ENCODE peak calls at places on chromosome 5, in ten cellular contexts. One of them, this sample, is unnamed.

GRCh38 chr5:12952409-12952808 is 992.1 kb downstream of the DNAH5 start:
- DNase-seq in ovary: no peak
- DNase-seq in left ventricle myocardium inferior: no peak
- DNase-seq in colonic mucosa: no peak
- DNase-seq in breast epithelium: no peak
- DNase-seq in Peyer's patch: no peak
- DNase-seq in BE2C: no peak
- DNase-seq in spleen: no peak
- DNase-seq in mammary epithelial cell: no peak
- DNase-seq in CD8-positive, alpha-beta T cell: no peak
- DNase-seq in this sample: no peak

GRCh38 chr5:160649304-160649703 is 202.7 kb downstream of the ATP10B start:
- DNase-seq in ovary: no peak
- DNase-seq in left ventricle myocardium inferior: no peak
- DNase-seq in colonic mucosa: no peak
- DNase-seq in breast epithelium: no peak
- DNase-seq in Peyer's patch: no peak
- DNase-seq in BE2C: no peak
- DNase-seq in spleen: no peak
- DNase-seq in mammary epithelial cell: peak; percentile 16
- DNase-seq in CD8-positive, alpha-beta T cell: no peak
- DNase-seq in this sample: peak; percentile 49

GRCh38 chr5:143313298-143313852 is 90.1 kb downstream of the NR3C1 start:
- DNase-seq in ovary: no peak
- DNase-seq in left ventricle myocardium inferior: no peak
- DNase-seq in colonic mucosa: no peak
- DNase-seq in breast epithelium: no peak
- DNase-seq in Peyer's patch: no peak
- DNase-seq in BE2C: no peak
- DNase-seq in spleen: no peak
- DNase-seq in mammary epithelial cell: no peak
- DNase-seq in CD8-positive, alpha-beta T cell: no peak
- DNase-seq in this sample: no peak

GRCh38 chr5:147782053-147783028 is at the start of gene JAKMIP2:
- DNase-seq in ovary: no peak
- DNase-seq in left ventricle myocardium inferior: peak; percentile 65
- DNase-seq in colonic mucosa: peak; percentile 45
- DNase-seq in breast epithelium: no peak
- DNase-seq in Peyer's patch: peak; percentile 62
- DNase-seq in BE2C: peak; percentile 100
- DNase-seq in spleen: peak; percentile 91
- DNase-seq in mammary epithelial cell: peak; percentile 35
- DNase-seq in CD8-positive, alpha-beta T cell: peak; percentile 85
- DNase-seq in this sample: peak; percentile 85

GRCh38 chr5:112763165-112763564 is 25.5 kb downstream of the APC start:
- DNase-seq in ovary: no peak
- DNase-seq in left ventricle myocardium inferior: no peak
- DNase-seq in colonic mucosa: no peak
- DNase-seq in breast epithelium: no peak
- DNase-seq in Peyer's patch: no peak
- DNase-seq in BE2C: no peak
- DNase-seq in spleen: no peak
- DNase-seq in mammary epithelial cell: no peak
- DNase-seq in CD8-positive, alpha-beta T cell: no peak
- DNase-seq in this sample: no peak

GRCh38 chr5:80141147-80141671 is 106.1 kb downstream of the THBS4 start:
- DNase-seq in ovary: peak; percentile 87
- DNase-seq in left ventricle myocardium inferior: peak; percentile 89
- DNase-seq in colonic mucosa: peak; percentile 43
- DNase-seq in breast epithelium: peak; percentile 59
- DNase-seq in Peyer's patch: peak; percentile 53
- DNase-seq in BE2C: peak; percentile 73
- DNase-seq in spleen: peak; percentile 87
- DNase-seq in mammary epithelial cell: no peak
- DNase-seq in CD8-positive, alpha-beta T cell: no peak
- DNase-seq in this sample: peak; percentile 93

GRCh38 chr5:63141582-63141981 is 563.0 kb downstream of the LRRC70 start:
- DNase-seq in ovary: no peak
- DNase-seq in left ventricle myocardium inferior: no peak
- DNase-seq in colonic mucosa: no peak
- DNase-seq in breast epithelium: no peak
- DNase-seq in Peyer's patch: no peak
- DNase-seq in BE2C: no peak
- DNase-seq in spleen: no peak
- DNase-seq in mammary epithelial cell: no peak
- DNase-seq in CD8-positive, alpha-beta T cell: no peak
- DNase-seq in this sample: no peak

GRCh38 chr5:111598996-111599395 is 86.7 kb upstream of the STARD4 start:
- DNase-seq in ovary: no peak
- DNase-seq in left ventricle myocardium inferior: no peak
- DNase-seq in colonic mucosa: no peak
- DNase-seq in breast epithelium: no peak
- DNase-seq in Peyer's patch: no peak
- DNase-seq in BE2C: no peak
- DNase-seq in spleen: no peak
- DNase-seq in mammary epithelial cell: no peak
- DNase-seq in CD8-positive, alpha-beta T cell: no peak
- DNase-seq in this sample: no peak

GRCh38 chr5:96703985-96704384 is 41.8 kb downstream of the CAST start:
- DNase-seq in ovary: no peak
- DNase-seq in left ventricle myocardium inferior: no peak
- DNase-seq in colonic mucosa: no peak
- DNase-seq in breast epithelium: no peak
- DNase-seq in Peyer's patch: no peak
- DNase-seq in BE2C: no peak
- DNase-seq in spleen: no peak
- DNase-seq in mammary epithelial cell: no peak
- DNase-seq in CD8-positive, alpha-beta T cell: no peak
- DNase-seq in this sample: no peak

GRCh38 chr5:2697446-2698200 is 53.9 kb downstream of the IRX2 start:
- DNase-seq in ovary: no peak
- DNase-seq in left ventricle myocardium inferior: no peak
- DNase-seq in colonic mucosa: no peak
- DNase-seq in breast epithelium: no peak
- DNase-seq in Peyer's patch: no peak
- DNase-seq in BE2C: no peak
- DNase-seq in spleen: no peak
- DNase-seq in mammary epithelial cell: no peak
- DNase-seq in CD8-positive, alpha-beta T cell: no peak
- DNase-seq in this sample: no peak
- H3K36me3 ChIP-seq in ovary: no peaks in the 10 kb centered on the region
- H3K36me3 ChIP-seq in left ventricle myocardium inferior: no peaks in the 10 kb centered on the region
- H3K36me3 ChIP-seq in colonic mucosa: no peaks in the 10 kb centered on the region
- H3K36me3 ChIP-seq in breast epithelium: no peaks in the 10 kb centered on the region
- H3K36me3 ChIP-seq in Peyer's patch: no peaks in the 10 kb centered on the region
- H3K36me3 ChIP-seq in BE2C: no peaks in the 10 kb centered on the region
- H3K36me3 ChIP-seq in spleen: no peaks in the 10 kb centered on the region
- H3K36me3 ChIP-seq in mammary epithelial cell: no peaks in the 10 kb centered on the region
- H3K36me3 ChIP-seq in CD8-positive, alpha-beta T cell: no peaks in the 10 kb centered on the region
- H3K36me3 ChIP-seq in this sample: no peaks in the 10 kb centered on the region

DNA sequence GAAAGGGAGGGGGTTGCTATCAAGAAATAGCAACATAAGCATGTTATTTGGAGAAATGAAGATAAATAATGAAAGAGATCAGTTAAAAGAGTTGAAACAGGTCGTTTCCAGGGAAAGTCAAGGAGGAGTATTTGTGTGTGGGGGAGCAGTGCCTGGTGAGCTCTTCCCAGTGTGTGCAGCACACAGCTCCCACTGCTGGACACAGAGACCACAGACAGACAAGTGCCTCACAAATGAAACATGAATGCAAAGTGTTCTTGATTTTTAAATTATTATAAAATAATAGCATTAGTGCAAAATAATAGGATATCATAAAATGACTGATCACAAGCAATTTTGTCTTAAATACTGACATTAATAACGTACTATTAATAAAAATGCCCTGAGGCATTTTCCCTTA is 40.8 kb downstream of the LIFR start:
- DNase-seq in ovary: no peak
- DNase-seq in left ventricle myocardium inferior: no peak
- DNase-seq in colonic mucosa: no peak
- DNase-seq in breast epithelium: no peak
- DNase-seq in Peyer's patch: no peak
- DNase-seq in BE2C: peak; percentile 45
- DNase-seq in spleen: no peak
- DNase-seq in mammary epithelial cell: no peak
- DNase-seq in CD8-positive, alpha-beta T cell: no peak
- DNase-seq in this sample: peak; percentile 67
- TF ChIP-seq CTCF in ovary: no peak
- TF ChIP-seq CTCF in left ventricle myocardium inferior: peak; percentile 57
- TF ChIP-seq CTCF in colonic mucosa: no peak
- TF ChIP-seq CTCF in breast epithelium: peak; percentile 18
- TF ChIP-seq CTCF in Peyer's patch: no peak
- TF ChIP-seq CTCF in BE2C: peak; percentile 77
- TF ChIP-seq CTCF in spleen: no peak
- TF ChIP-seq CTCF in mammary epithelial cell: peak; percentile 34
- TF ChIP-seq CTCF in CD8-positive, alpha-beta T cell: no peak
- TF ChIP-seq CTCF in this sample: peak; percentile 48

GRCh38 chr5:150399158-150400019 is 13.3 kb downstream of the CD74 start:
- DNase-seq in ovary: no peak
- DNase-seq in left ventricle myocardium inferior: no peak
- DNase-seq in colonic mucosa: no peak
- DNase-seq in breast epithelium: no peak
- DNase-seq in Peyer's patch: no peak
- DNase-seq in BE2C: no peak
- DNase-seq in spleen: no peak
- DNase-seq in mammary epithelial cell: no peak
- DNase-seq in CD8-positive, alpha-beta T cell: no peak
- DNase-seq in this sample: no peak
- H3K36me3 ChIP-seq in ovary: no peaks in the 10 kb centered on the region
- H3K36me3 ChIP-seq in left ventricle myocardium inferior: peaks cover 75% of the 10 kb centered on the region
- H3K36me3 ChIP-seq in colonic mucosa: peaks cover 8% of the 10 kb centered on the region
- H3K36me3 ChIP-seq in breast epithelium: peaks cover 17% of the 10 kb centered on the region
- H3K36me3 ChIP-seq in Peyer's patch: no peaks in the 10 kb centered on the region
- H3K36me3 ChIP-seq in BE2C: peaks cover 45% of the 10 kb centered on the region
- H3K36me3 ChIP-seq in spleen: peaks cover 100% of the 10 kb centered on the region
- H3K36me3 ChIP-seq in mammary epithelial cell: peaks cover 20% of the 10 kb centered on the region
- H3K36me3 ChIP-seq in CD8-positive, alpha-beta T cell: peaks cover 58% of the 10 kb centered on the region
- H3K36me3 ChIP-seq in this sample: no peaks in the 10 kb centered on the region

DNA sequence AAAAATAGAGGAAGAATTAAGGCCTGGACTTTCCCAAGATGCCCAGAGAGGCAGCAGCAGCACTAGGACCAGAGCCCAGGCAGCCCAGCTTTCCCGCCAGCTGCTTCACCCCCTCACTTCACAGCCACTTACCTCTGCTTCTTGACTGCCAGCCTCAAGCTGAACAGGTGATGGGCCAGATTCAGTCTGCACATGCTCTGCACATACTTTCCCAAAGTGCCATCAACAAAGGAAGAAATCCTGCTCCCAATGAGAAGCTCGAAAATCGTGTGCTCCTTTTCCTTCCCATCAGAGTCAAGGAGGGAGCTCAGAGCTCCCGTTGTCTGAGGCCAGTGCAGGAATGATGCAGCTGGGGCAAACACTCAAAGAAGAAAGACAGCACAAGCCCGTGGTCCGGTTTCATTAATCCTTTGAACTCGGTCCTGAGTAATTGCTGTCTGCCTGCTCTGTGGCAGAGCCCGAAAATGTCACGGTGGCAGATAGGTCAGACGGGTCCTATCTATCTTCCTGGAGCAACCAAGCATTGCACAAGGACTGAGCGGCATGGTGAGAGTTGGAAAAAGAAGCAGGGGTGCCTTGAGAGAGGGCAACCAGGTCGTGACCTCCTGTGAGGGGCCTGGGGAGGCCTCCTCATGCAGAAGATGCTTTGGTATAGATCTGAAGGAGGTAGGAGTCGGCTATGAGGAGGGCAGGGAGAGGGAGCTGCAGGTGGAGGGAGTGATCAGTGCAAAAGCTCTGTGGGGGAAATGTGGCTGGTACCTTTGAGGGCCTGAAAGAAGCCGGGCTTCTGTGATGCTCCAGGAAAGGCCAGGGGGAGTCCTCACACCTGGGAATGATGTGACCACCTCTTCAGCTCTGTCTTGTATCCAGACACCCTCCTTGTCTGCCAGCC is 3.8 kb upstream of the SLC25A48 start:
- DNase-seq in ovary: no peak
- DNase-seq in left ventricle myocardium inferior: no peak
- DNase-seq in colonic mucosa: no peak
- DNase-seq in breast epithelium: no peak
- DNase-seq in Peyer's patch: peak; percentile 37
- DNase-seq in BE2C: no peak
- DNase-seq in spleen: no peak
- DNase-seq in mammary epithelial cell: no peak
- DNase-seq in CD8-positive, alpha-beta T cell: no peak
- DNase-seq in this sample: no peak
- TF ChIP-seq CTCF in ovary: no peak
- TF ChIP-seq CTCF in left ventricle myocardium inferior: no peak
- TF ChIP-seq CTCF in colonic mucosa: no peak
- TF ChIP-seq CTCF in breast epithelium: no peak
- TF ChIP-seq CTCF in Peyer's patch: no peak
- TF ChIP-seq CTCF in BE2C: no peak
- TF ChIP-seq CTCF in spleen: no peak
- TF ChIP-seq CTCF in mammary epithelial cell: no peak
- TF ChIP-seq CTCF in CD8-positive, alpha-beta T cell: no peak
- TF ChIP-seq CTCF in this sample: peak; percentile 1